ENCODE peak calls at places on chromosomes 7 and 10, in ten cellular contexts. C, Z, V, E, G, K, N, Y, J and Q are unnamed samples.

GRCh38 chr7:94301024-94301588 is 93.6 kb upstream of the COL1A2 start:
- DNase-seq in C (peak), Z (no peak), V (peak), E (peak), G (peak), K (peak), N (peak), Y (peak), J (peak), Q (peak)

GRCh38 chr10:5775705-5776104 is 37.5 kb downstream of the GDI2 start:
- DNase-seq in C (no peak), Z (peak), V (no peak), E (no peak), G (no peak), K (no peak), N (no peak), Y (no peak), J (peak), Q (no peak)

GRCh38 chr10:133257489-133258065 is 19.1 kb downstream of the ADAM8 start:
- DNase-seq in C (no peak), Z (peak), V (peak), E (no peak), G (no peak), K (no peak), N (no peak), Y (peak), J (peak), Q (peak)

GRCh38 chr7:2116903-2117680 is 115.7 kb downstream of the MAD1L1 start:
- DNase-seq in C (no peak), Z (no peak), V (no peak), E (no peak), G (no peak), K (no peak), N (no peak), Y (no peak), J (peak), Q (peak)

GRCh38 chr7:28477041-28477442 is 64.7 kb downstream of the CREB5 start:
- DNase-seq in C (no peak), Z (no peak), V (no peak), E (no peak), G (no peak), K (no peak), N (no peak), Y (no peak), J (no peak), Q (no peak)

GRCh38 chr10:94617389-94617944 is 66.1 kb upstream of the CYP2C18 start:
- DNase-seq in C (no peak), Z (no peak), V (no peak), E (no peak), G (no peak), K (no peak), N (no peak), Y (no peak), J (no peak), Q (no peak)

GRCh38 chr10:21329995-21330627 is 195.4 kb downstream of the SKIDA1 start:
- DNase-seq in C (peak), Z (no peak), V (peak), E (no peak), G (no peak), K (no peak), N (peak), Y (no peak), J (no peak), Q (peak)

GRCh38 chr10:22986771-22987542 is 59.1 kb downstream of the ARMC3 start:
- DNase-seq in C (peak), Z (peak), V (peak), E (peak), G (no peak), K (no peak), N (peak), Y (no peak), J (no peak), Q (peak)

GRCh38 chr10:14423111-14423744 is 92.5 kb upstream of the FRMD4A start:
- DNase-seq in C (no peak), Z (no peak), V (no peak), E (no peak), G (no peak), K (no peak), N (no peak), Y (no peak), J (no peak), Q (no peak)

GRCh38 chr7:98280296-98280695 is 1.2 kb upstream of the BRI3 start:
- DNase-seq in C (no peak), Z (no peak), V (no peak), E (no peak), G (no peak), K (no peak), N (no peak), Y (no peak), J (no peak), Q (no peak)

GRCh38 chr7:20783716-20784310 is 2.9 kb downstream of the SP8 start:
- DNase-seq in C (no peak), Z (peak), V (no peak), E (no peak), G (no peak), K (no peak), N (no peak), Y (peak), J (no peak), Q (no peak)

GRCh38 chr10:120422459-120422858 is 34.6 kb upstream of the PLPP4 start:
- DNase-seq in C (peak), Z (no peak), V (peak), E (peak), G (no peak), K (no peak), N (peak), Y (no peak), J (no peak), Q (peak)

GRCh38 chr7:33903770-33904679 is 1.3 kb upstream of the BMPER start:
- DNase-seq in C (no peak), Z (peak), V (no peak), E (peak), G (no peak), K (no peak), N (no peak), Y (peak), J (peak), Q (peak)

GRCh38 chr7:27917119-27917518 is 177.2 kb downstream of the TAX1BP1 start:
- DNase-seq in C (no peak), Z (no peak), V (no peak), E (no peak), G (no peak), K (no peak), N (no peak), Y (no peak), J (no peak), Q (no peak)

GRCh38 chr7:114645451-114645850 is 230.8 kb downstream of the FOXP2 start:
- DNase-seq in C (no peak), Z (no peak), V (no peak), E (no peak), G (no peak), K (no peak), N (no peak), Y (no peak), J (no peak), Q (no peak)

DNA sequence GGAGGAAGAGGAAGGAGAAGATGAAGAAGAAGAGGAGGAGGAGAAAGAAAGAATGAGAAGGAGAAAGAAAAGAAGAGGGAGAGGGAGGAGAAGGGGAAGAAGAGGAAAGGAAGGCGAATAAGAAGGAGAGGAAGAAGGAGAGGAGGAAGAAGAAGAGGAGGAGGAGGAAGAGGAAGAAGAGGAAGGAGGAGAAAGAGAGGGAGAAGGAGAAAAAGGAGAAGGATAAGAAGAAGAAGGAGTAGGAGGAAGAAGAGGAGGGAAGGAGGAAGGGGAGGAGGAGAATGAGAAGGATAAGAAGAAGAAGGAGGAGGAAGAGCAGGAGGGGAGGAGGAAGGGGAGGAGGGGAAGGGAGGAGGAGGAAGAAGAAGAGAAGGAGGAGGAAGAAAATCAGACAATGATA is 149.2 kb upstream of the LYZL2 start:
- DNase-seq in C (no peak), Z (no peak), V (no peak), E (no peak), G (no peak), K (no peak), N (no peak), Y (no peak), J (no peak), Q (no peak)
- TF ChIP-seq CTCF in C (no peak), Z (no peak), V (no peak), E (no peak), G (no peak), K (no peak), N (no peak), Y (no peak), J (no peak), Q (no peak)

GRCh38 chr7:6556196-6556595 is 4.9 kb upstream of the GRID2IP start:
- DNase-seq in C (no peak), Z (no peak), V (no peak), E (no peak), G (no peak), K (no peak), N (no peak), Y (peak), J (no peak), Q (no peak)

GRCh38 chr7:6553460-6554044 is 2.3 kb upstream of the GRID2IP start:
- DNase-seq in C (no peak), Z (no peak), V (no peak), E (no peak), G (no peak), K (no peak), N (no peak), Y (no peak), J (no peak), Q (no peak)

GRCh38 chr7:6559896-6560295 is 8.6 kb upstream of the GRID2IP start:
- DNase-seq in C (no peak), Z (no peak), V (no peak), E (no peak), G (no peak), K (no peak), N (no peak), Y (no peak), J (no peak), Q (no peak)

GRCh38 chr7:6554848-6555247 is 3.6 kb upstream of the GRID2IP start:
- DNase-seq in C (no peak), Z (no peak), V (no peak), E (no peak), G (no peak), K (no peak), N (no peak), Y (no peak), J (no peak), Q (no peak)

DNA sequence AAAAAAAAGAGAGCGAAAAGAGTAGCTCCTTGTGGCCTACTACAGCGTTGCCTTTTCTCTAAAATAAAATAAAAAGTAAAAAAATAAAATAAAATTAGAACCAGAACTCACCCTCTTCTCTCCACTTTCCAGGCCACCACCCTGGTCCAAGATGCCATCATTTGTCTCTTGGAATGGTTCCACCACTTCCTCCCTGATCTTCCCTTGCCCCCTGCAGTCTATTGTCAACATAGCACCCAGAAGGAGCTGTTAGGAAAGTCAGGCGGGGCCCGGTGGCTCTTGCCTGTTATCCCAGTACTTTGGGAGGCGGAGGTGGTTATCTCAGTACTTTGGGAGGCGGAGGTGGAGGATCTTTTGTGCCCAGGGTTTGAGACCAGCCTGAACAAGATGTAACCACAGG is 7.6 kb upstream of the GRID2IP start:
- DNase-seq in C (peak), Z (peak), V (no peak), E (peak), G (no peak), K (no peak), N (no peak), Y (peak), J (no peak), Q (peak)
- TF ChIP-seq CTCF in C (peak), Z (peak), V (no peak), E (peak), G (peak), K (peak), N (no peak), Y (peak), J (peak), Q (peak)

DNA sequence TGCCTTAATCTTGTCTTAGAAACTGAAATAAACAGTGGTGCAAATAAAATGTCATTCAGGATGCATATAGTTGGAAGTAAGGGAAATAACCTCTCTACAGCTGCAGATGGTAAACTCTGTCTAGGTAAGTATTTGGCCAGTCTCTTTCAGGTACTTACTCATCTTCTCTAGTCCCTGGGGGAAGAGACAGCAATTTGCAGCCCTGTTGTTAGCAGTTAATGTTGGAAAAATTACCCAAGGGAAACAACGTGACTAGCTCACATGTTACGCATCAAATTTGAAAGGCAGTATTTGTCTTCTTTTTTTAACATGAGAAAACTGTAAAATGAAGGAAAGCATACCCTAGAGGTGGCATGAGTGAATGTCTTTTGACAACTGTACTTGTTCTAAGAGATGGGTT is 3.2 kb upstream of the HUS1 start:
- DNase-seq in C (no peak), Z (no peak), V (no peak), E (no peak), G (no peak), K (no peak), N (no peak), Y (no peak), J (no peak), Q (no peak)
- TF ChIP-seq CTCF in C (no peak), Z (no peak), V (no peak), E (no peak), G (no peak), K (no peak), N (no peak), Y (no peak), J (no peak), Q (no peak)

GRCh38 chr10:130422366-130423324 is 286.5 kb downstream of the GLRX3 start:
- DNase-seq in C (no peak), Z (no peak), V (no peak), E (no peak), G (peak), K (no peak), N (no peak), Y (peak), J (no peak), Q (no peak)
- TF ChIP-seq CTCF in C (no peak), Z (no peak), V (no peak), E (no peak), G (no peak), K (no peak), N (no peak), Y (peak), J (no peak), Q (no peak)

GRCh38 chr7:24301703-24302102 is 17.7 kb downstream of the NPY start:
- DNase-seq in C (no peak), Z (no peak), V (no peak), E (no peak), G (no peak), K (no peak), N (no peak), Y (no peak), J (no peak), Q (no peak)

GRCh38 chr7:24304494-24305095 is 20.6 kb downstream of the NPY start:
- DNase-seq in C (no peak), Z (no peak), V (no peak), E (no peak), G (no peak), K (no peak), N (no peak), Y (no peak), J (no peak), Q (no peak)

DNA sequence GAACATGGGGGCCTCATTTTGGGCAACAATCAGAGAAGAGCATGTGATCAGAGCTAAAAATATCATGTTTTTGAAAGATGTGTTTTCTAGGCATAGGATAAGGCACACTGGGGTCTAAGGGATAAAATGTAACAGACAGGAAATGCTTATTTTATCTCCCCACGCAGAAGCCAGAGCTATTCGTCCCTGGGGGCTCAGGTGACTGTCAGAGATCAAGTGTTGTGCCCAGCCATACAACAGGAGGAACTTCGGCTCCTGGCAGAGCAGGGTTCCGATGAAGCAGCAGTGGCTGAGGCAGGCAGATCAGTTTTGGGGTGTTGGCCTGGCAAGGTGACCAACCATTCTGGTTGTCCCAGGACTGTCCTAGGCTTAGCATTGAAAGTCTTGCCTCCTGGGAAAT is 15.2 kb downstream of the NPY start:
- DNase-seq in C (no peak), Z (no peak), V (no peak), E (no peak), G (no peak), K (no peak), N (no peak), Y (no peak), J (no peak), Q (no peak)
- TF ChIP-seq CTCF in C (no peak), Z (no peak), V (no peak), E (no peak), G (no peak), K (no peak), N (no peak), Y (no peak), J (no peak), Q (no peak)

GRCh38 chr7:143892527-143893300 is 9.3 kb downstream of the TCAF1 start:
- DNase-seq in C (no peak), Z (no peak), V (peak), E (no peak), G (no peak), K (no peak), N (no peak), Y (peak), J (no peak), Q (peak)
- TF ChIP-seq CTCF in C (no peak), Z (peak), V (peak), E (no peak), G (no peak), K (peak), N (peak), Y (peak), J (no peak), Q (peak)

GRCh38 chr7:39187130-39187529 is 209.4 kb downstream of the POU6F2 start:
- DNase-seq in C (no peak), Z (no peak), V (no peak), E (no peak), G (no peak), K (no peak), N (no peak), Y (no peak), J (no peak), Q (no peak)
- TF ChIP-seq CTCF in C (no peak), Z (no peak), V (no peak), E (no peak), G (no peak), K (no peak), N (no peak), Y (no peak), J (no peak), Q (no peak)